ENCODE peak calls at places on chromosomes 6 and 20, in seven cellular contexts. E, M, K, D, T, H and U are unnamed samples.

GRCh38 chr6:170211404-170212025 is 79.4 kb downstream of the DLL1 start:
- DNase-seq in E (no peak), M (no peak), K (no peak), D (no peak), T (no peak), H (no peak), U (no peak)

GRCh38 chr6:55898342-55898741 is 23.0 kb upstream of the BMP5 start:
- DNase-seq in E (no peak), M (no peak), K (no peak), D (no peak), T (no peak), H (no peak), U (no peak)

GRCh38 chr20:1841554-1842140 is 53.6 kb upstream of the SIRPA start:
- DNase-seq in E (no peak), M (no peak), K (peak; percentile 30), D (peak; percentile 55), T (peak; percentile 45), H (peak; percentile 31), U (no peak)

GRCh38 chr6:35082046-35082732 is 59.0 kb downstream of the TCP11 start:
- DNase-seq in E (no peak), M (no peak), K (no peak), D (no peak), T (no peak), H (no peak), U (no peak)

GRCh38 chr6:154766993-154767392 is 33.8 kb downstream of the SCAF8 start:
- DNase-seq in E (no peak), M (no peak), K (peak; percentile 58), D (no peak), T (no peak), H (no peak), U (no peak)

GRCh38 chr6:9401936-9402335 is 966.6 kb upstream of the SLC35B3 start:
- DNase-seq in E (no peak), M (no peak), K (no peak), D (peak; percentile 6), T (no peak), H (no peak), U (no peak)

GRCh38 chr6:103872683-103873082 is 987.0 kb downstream of the HACE1 start:
- DNase-seq in E (no peak), M (no peak), K (no peak), D (no peak), T (no peak), H (no peak), U (no peak)

GRCh38 chr6:99836471-99836870 is 157.6 kb downstream of the MCHR2 start:
- DNase-seq in E (no peak), M (no peak), K (no peak), D (no peak), T (no peak), H (no peak), U (no peak)

GRCh38 chr20:57735831-57736737 is 26.3 kb upstream of the PMEPA1 start:
- DNase-seq in E (no peak), M (no peak), K (no peak), D (no peak), T (no peak), H (no peak), U (no peak)

GRCh38 chr20:58017237-58017969 is 211.1 kb downstream of the ANKRD60 start:
- DNase-seq in E (no peak), M (no peak), K (peak; percentile 22), D (peak; percentile 73), T (peak; percentile 85), H (peak; percentile 77), U (no peak)

GRCh38 chr6:17212541-17213371 is 68.4 kb upstream of the RBM24 start:
- DNase-seq in E (no peak), M (no peak), K (peak; percentile 78), D (peak; percentile 29), T (no peak), H (no peak), U (no peak)

GRCh38 chr6:31651602-31652191 is 764 bp downstream of the BAG6 start:
- DNase-seq in E (peak; percentile 73), M (no peak), K (peak; percentile 83), D (peak; percentile 86), T (no peak), H (peak; percentile 78), U (peak; percentile 17)

GRCh38 chr6:90263653-90264052 is 33.0 kb downstream of the BACH2 start:
- DNase-seq in E (no peak), M (no peak), K (no peak), D (no peak), T (no peak), H (peak; percentile 96), U (no peak)

GRCh38 chr20:37576911-37577310 is 49.2 kb upstream of the BLCAP start:
- DNase-seq in E (no peak), M (no peak), K (no peak), D (no peak), T (no peak), H (no peak), U (no peak)

GRCh38 chr20:2122921-2123320 is 21.3 kb downstream of the STK35 start:
- DNase-seq in E (no peak), M (no peak), K (no peak), D (no peak), T (no peak), H (no peak), U (no peak)

GRCh38 chr6:21804941-21805610 is 211.5 kb downstream of the SOX4 start:
- DNase-seq in E (no peak), M (no peak), K (no peak), D (no peak), T (no peak), H (no peak), U (no peak)

GRCh38 chr6:3919130-3919628 is 70.0 kb downstream of the FAM50B start:
- DNase-seq in E (no peak), M (no peak), K (no peak), D (peak; percentile 73), T (no peak), H (no peak), U (no peak)

GRCh38 chr6:143620461-143620860 is 57.3 kb upstream of the PHACTR2 start:
- DNase-seq in E (no peak), M (no peak), K (no peak), D (no peak), T (no peak), H (peak; percentile 14), U (no peak)

GRCh38 chr6:52543729-52544324 is 33.0 kb downstream of the TRAM2 start:
- DNase-seq in E (no peak), M (no peak), K (no peak), D (peak; percentile 45), T (no peak), H (no peak), U (no peak)

GRCh38 chr6:139028658-139029469 is at the start of gene ABRACL:
- DNase-seq in E (peak; percentile 89), M (peak; percentile 79), K (no peak), D (peak; percentile 76), T (peak; percentile 39), H (peak; percentile 32), U (peak; percentile 24)

GRCh38 chr6:15389079-15389758 is 143.3 kb downstream of the JARID2 start:
- DNase-seq in E (no peak), M (no peak), K (no peak), D (peak; percentile 46), T (no peak), H (no peak), U (no peak)

GRCh38 chr6:7559651-7560385 is 18.3 kb downstream of the DSP start:
- DNase-seq in E (no peak), M (no peak), K (no peak), D (no peak), T (no peak), H (no peak), U (no peak)

GRCh38 chr6:111711476-111711875 is 105.8 kb upstream of the TRAF3IP2 start:
- DNase-seq in E (no peak), M (no peak), K (peak; percentile 92), D (peak; percentile 30), T (peak; percentile 79), H (no peak), U (no peak)

GRCh38 chr6:52511572-52512151 is 65.2 kb downstream of the TRAM2 start:
- DNase-seq in E (no peak), M (no peak), K (no peak), D (no peak), T (no peak), H (no peak), U (no peak)

GRCh38 chr6:41643899-41644269 is 5.6 kb downstream of the MDFI start:
- DNase-seq in E (no peak), M (no peak), K (no peak), D (no peak), T (no peak), H (no peak), U (no peak)

GRCh38 chr6:133159269-133159795 is 81.8 kb upstream of the EYA4 start:
- DNase-seq in E (no peak), M (no peak), K (no peak), D (no peak), T (no peak), H (no peak), U (no peak)

GRCh38 chr20:39259010-39259803 is 297.1 kb downstream of the DHX35 start:
- DNase-seq in E (no peak), M (no peak), K (no peak), D (no peak), T (no peak), H (no peak), U (no peak)

GRCh38 chr6:11043552-11043960 is 549 bp downstream of the ELOVL2 start:
- DNase-seq in E (peak; percentile 41), M (no peak), K (no peak), D (peak; percentile 22), T (no peak), H (no peak), U (no peak)

GRCh38 chr6:43934803-43935602 is 165.0 kb downstream of the VEGFA start:
- DNase-seq in E (no peak), M (no peak), K (no peak), D (no peak), T (no peak), H (no peak), U (no peak)

GRCh38 chr6:132131777-132132176 is 180.6 kb upstream of the CCN2 start:
- DNase-seq in E (peak; percentile 5), M (no peak), K (no peak), D (peak; percentile 87), T (no peak), H (peak; percentile 82), U (peak; percentile 52)

GRCh38 chr20:43799150-43799711 is 72.4 kb upstream of the GTSF1L start:
- DNase-seq in E (no peak), M (no peak), K (peak; percentile 77), D (peak; percentile 14), T (no peak), H (no peak), U (no peak)

GRCh38 chr20:40945754-40946451 is 82.7 kb upstream of the TOP1 start:
- DNase-seq in E (peak; percentile 41), M (no peak), K (no peak), D (peak; percentile 80), T (peak; percentile 49), H (no peak), U (no peak)

GRCh38 chr20:41316009-41316408 is 1.5 kb downstream of the ZHX3 start:
- DNase-seq in E (no peak), M (no peak), K (peak; percentile 35), D (no peak), T (no peak), H (no peak), U (no peak)

GRCh38 chr6:1619666-1620503 is 10.2 kb downstream of the FOXC1 start:
- DNase-seq in E (peak; percentile 81), M (no peak), K (no peak), D (peak; percentile 39), T (no peak), H (no peak), U (no peak)

GRCh38 chr6:33088258-33088930 is 12.6 kb downstream of the HLA-DPB1 start:
- DNase-seq in E (no peak), M (no peak), K (no peak), D (no peak), T (no peak), H (no peak), U (no peak)

GRCh38 chr6:33029297-33030184 is 20.1 kb upstream of the HLA-DOA start:
- DNase-seq in E (peak; percentile 73), M (no peak), K (no peak), D (no peak), T (peak; percentile 47), H (no peak), U (no peak)

GRCh38 chr20:33539129-33539528 is 49.2 kb downstream of the CBFA2T2 start:
- DNase-seq in E (no peak), M (no peak), K (no peak), D (no peak), T (no peak), H (peak; percentile 11), U (no peak)

GRCh38 chr6:5950448-5950847 is 56.3 kb downstream of the NRN1 start:
- DNase-seq in E (peak; percentile 34), M (peak; percentile 8), K (no peak), D (peak; percentile 20), T (no peak), H (peak; percentile 21), U (no peak)